ENCODE peak calls at places on chromosomes 4 and X, in five cellular contexts. One of them, this sample, is unnamed.

GRCh38 chr4:5719329-5720055 is 8.5 kb downstream of the EVC start:
- ATAC-seq in naive thymus-derived CD4-positive, alpha-beta T cell: no peak
- ATAC-seq in pancreas: no peak
- ATAC-seq in natural killer cell: no peak
- ATAC-seq in lung: no peak
- ATAC-seq in this sample: no peak

GRCh38 chr4:173111031-173111430 is 57.6 kb upstream of the GALNT7 start:
- ATAC-seq in natural killer cell: no peak
- ATAC-seq in pancreas: no peak
- ATAC-seq in naive thymus-derived CD4-positive, alpha-beta T cell: no peak
- ATAC-seq in lung: no peak
- ATAC-seq in this sample: no peak

GRCh38 chr4:54015421-54016065 is 48.9 kb downstream of the CHIC2 start:
- ATAC-seq in naive thymus-derived CD4-positive, alpha-beta T cell: no peak
- ATAC-seq in natural killer cell: no peak
- ATAC-seq in lung: no peak
- ATAC-seq in pancreas: no peak
- ATAC-seq in this sample: no peak

GRCh38 chr4:42271096-42271495 is 118.6 kb upstream of the BEND4 start:
- ATAC-seq in pancreas: no peak
- ATAC-seq in lung: no peak
- ATAC-seq in naive thymus-derived CD4-positive, alpha-beta T cell: no peak
- ATAC-seq in natural killer cell: no peak
- ATAC-seq in this sample: no peak

GRCh38 chr4:76723916-76724315 is 174.0 kb downstream of the SOWAHB start:
- ATAC-seq in lung: no peak
- ATAC-seq in pancreas: peak; percentile 63
- ATAC-seq in natural killer cell: no peak
- ATAC-seq in naive thymus-derived CD4-positive, alpha-beta T cell: no peak
- ATAC-seq in this sample: no peak

GRCh38 chrX:69285401-69285871 is 120.2 kb upstream of the PJA1 start:
- ATAC-seq in lung: peak; percentile 36
- ATAC-seq in natural killer cell: no peak
- ATAC-seq in pancreas: peak; percentile 13
- ATAC-seq in naive thymus-derived CD4-positive, alpha-beta T cell: no peak
- ATAC-seq in this sample: no peak

GRCh38 chrX:68504237-68504636 is 5.4 kb downstream of the YIPF6 start:
- ATAC-seq in naive thymus-derived CD4-positive, alpha-beta T cell: peak; percentile 67
- ATAC-seq in pancreas: no peak
- ATAC-seq in lung: no peak
- ATAC-seq in natural killer cell: no peak
- ATAC-seq in this sample: peak; percentile 94

GRCh38 chr4:89337678-89338077 is 30.1 kb upstream of the GPRIN3 start:
- ATAC-seq in natural killer cell: no peak
- ATAC-seq in pancreas: no peak
- ATAC-seq in lung: no peak
- ATAC-seq in naive thymus-derived CD4-positive, alpha-beta T cell: peak; percentile 89
- ATAC-seq in this sample: no peak

GRCh38 chr4:71081192-71081591 is 87.7 kb downstream of the DCK start:
- ATAC-seq in lung: no peak
- ATAC-seq in natural killer cell: no peak
- ATAC-seq in pancreas: no peak
- ATAC-seq in naive thymus-derived CD4-positive, alpha-beta T cell: no peak
- ATAC-seq in this sample: no peak

GRCh38 chrX:16730450-16730849 is 11.0 kb downstream of the SYAP1 start:
- ATAC-seq in naive thymus-derived CD4-positive, alpha-beta T cell: no peak
- ATAC-seq in natural killer cell: no peak
- ATAC-seq in pancreas: no peak
- ATAC-seq in lung: no peak
- ATAC-seq in this sample: no peak

GRCh38 chr4:122788935-122789334 is 37.7 kb upstream of the FGF2 start:
- ATAC-seq in natural killer cell: no peak
- ATAC-seq in pancreas: no peak
- ATAC-seq in naive thymus-derived CD4-positive, alpha-beta T cell: no peak
- ATAC-seq in lung: no peak
- ATAC-seq in this sample: no peak

GRCh38 chr4:31045724-31046318 is 325.7 kb downstream of the PCDH7 start:
- ATAC-seq in naive thymus-derived CD4-positive, alpha-beta T cell: no peak
- ATAC-seq in pancreas: peak; percentile 49
- ATAC-seq in natural killer cell: no peak
- ATAC-seq in lung: no peak
- ATAC-seq in this sample: no peak

GRCh38 chr4:122762520-122762919 is 30.0 kb downstream of the BBS12 start:
- ATAC-seq in naive thymus-derived CD4-positive, alpha-beta T cell: peak; percentile 76
- ATAC-seq in pancreas: no peak
- ATAC-seq in lung: no peak
- ATAC-seq in natural killer cell: peak; percentile 97
- ATAC-seq in this sample: peak; percentile 39

GRCh38 chr4:118968813-118969212 is 80.2 kb downstream of the SYNPO2 start:
- ATAC-seq in natural killer cell: no peak
- ATAC-seq in pancreas: peak; percentile 24
- ATAC-seq in naive thymus-derived CD4-positive, alpha-beta T cell: no peak
- ATAC-seq in lung: no peak
- ATAC-seq in this sample: no peak

GRCh38 chr4:152164561-152164960 is 371.3 kb downstream of the FBXW7 start:
- ATAC-seq in lung: no peak
- ATAC-seq in natural killer cell: no peak
- ATAC-seq in pancreas: no peak
- ATAC-seq in naive thymus-derived CD4-positive, alpha-beta T cell: no peak
- ATAC-seq in this sample: no peak

GRCh38 chr4:152063301-152064235 is 302.8 kb upstream of the GATB start:
- ATAC-seq in pancreas: peak; percentile 51
- ATAC-seq in lung: no peak
- ATAC-seq in natural killer cell: peak; percentile 98
- ATAC-seq in naive thymus-derived CD4-positive, alpha-beta T cell: peak; percentile 85
- ATAC-seq in this sample: peak; percentile 45

GRCh38 chr4:17189322-17189721 is 290.9 kb upstream of the LDB2 start:
- ATAC-seq in natural killer cell: no peak
- ATAC-seq in naive thymus-derived CD4-positive, alpha-beta T cell: no peak
- ATAC-seq in lung: no peak
- ATAC-seq in pancreas: peak; percentile 43
- ATAC-seq in this sample: no peak

GRCh38 chr4:94757192-94758140 is at the start of gene BMPR1B:
- ATAC-seq in pancreas: peak; percentile 49
- ATAC-seq in natural killer cell: peak; percentile 45
- ATAC-seq in naive thymus-derived CD4-positive, alpha-beta T cell: peak; percentile 16
- ATAC-seq in lung: no peak
- ATAC-seq in this sample: no peak

GRCh38 chr4:118941799-118942198 is 53.1 kb downstream of the SYNPO2 start:
- ATAC-seq in natural killer cell: no peak
- ATAC-seq in pancreas: peak; percentile 23
- ATAC-seq in lung: no peak
- ATAC-seq in naive thymus-derived CD4-positive, alpha-beta T cell: no peak
- ATAC-seq in this sample: no peak

GRCh38 chr4:20248155-20248558 is 3.5 kb upstream of the SLIT2 start:
- ATAC-seq in natural killer cell: no peak
- ATAC-seq in naive thymus-derived CD4-positive, alpha-beta T cell: no peak
- ATAC-seq in pancreas: peak; percentile 40
- ATAC-seq in lung: no peak
- ATAC-seq in this sample: no peak

GRCh38 chr4:169089004-169089403 is 78.9 kb upstream of the CBR4 start:
- ATAC-seq in lung: no peak
- ATAC-seq in naive thymus-derived CD4-positive, alpha-beta T cell: no peak
- ATAC-seq in pancreas: no peak
- ATAC-seq in natural killer cell: no peak
- ATAC-seq in this sample: no peak

GRCh38 chr4:145904413-145905177 is 34.0 kb downstream of the ZNF827 start:
- ATAC-seq in naive thymus-derived CD4-positive, alpha-beta T cell: no peak
- ATAC-seq in pancreas: no peak
- ATAC-seq in natural killer cell: no peak
- ATAC-seq in lung: no peak
- ATAC-seq in this sample: no peak

GRCh38 chr4:115357767-115358166 is 244.3 kb upstream of the NDST4 start:
- ATAC-seq in lung: no peak
- ATAC-seq in naive thymus-derived CD4-positive, alpha-beta T cell: no peak
- ATAC-seq in pancreas: no peak
- ATAC-seq in natural killer cell: no peak
- ATAC-seq in this sample: no peak

GRCh38 chr4:142698541-142698940 is 147.6 kb downstream of the INPP4B start:
- ATAC-seq in lung: no peak
- ATAC-seq in pancreas: no peak
- ATAC-seq in natural killer cell: no peak
- ATAC-seq in naive thymus-derived CD4-positive, alpha-beta T cell: no peak
- ATAC-seq in this sample: no peak